ENCODE peak calls at places on chromosome 18, in six cellular contexts. O is IMR-90, T is trophoblast cell, Z is H9, Y is mesenchymal stem cell, J is neuronal stem cell. L is an unnamed sample.

GRCh38 chr18:26003817-26004216 is 86.6 kb downstream of the SS18 start:
- DNase-seq in T (no peak), O (no peak), Z (no peak), Y (no peak), J (no peak), L (no peak)

GRCh38 chr18:48080546-48080945 is 150.1 kb upstream of the SMAD2 start:
- DNase-seq in Y (no peak), O (no peak), T (no peak), Z (peak), J (no peak), L (no peak)

GRCh38 chr18:35671952-35672603 is 90.5 kb downstream of the GALNT1 start:
- DNase-seq in O (peak), Y (no peak), T (no peak), J (no peak), Z (no peak), L (no peak)

GRCh38 chr18:48412339-48412929 is 3.3 kb upstream of the ZBTB7C start:
- DNase-seq in Z (peak), J (no peak), Y (peak), O (no peak), T (peak), L (no peak)

GRCh38 chr18:23204589-23205235 is 69.4 kb downstream of the CABLES1 start:
- DNase-seq in Z (no peak), T (no peak), J (no peak), O (no peak), Y (no peak), L (no peak)

GRCh38 chr18:50373531-50373930 is 1.3 kb upstream of the SKA1 start:
- DNase-seq in T (no peak), J (no peak), Z (no peak), O (no peak), Y (no peak), L (no peak)

GRCh38 chr18:33051397-33051796 is 278.6 kb upstream of the KLHL14 start:
- DNase-seq in O (no peak), J (no peak), Z (no peak), T (no peak), Y (peak), L (no peak)

GRCh38 chr18:62741118-62741566 is 25.8 kb downstream of the PHLPP1 start:
- DNase-seq in J (no peak), O (peak), Z (no peak), T (peak), Y (peak), L (no peak)

GRCh38 chr18:11937874-11938478 is 29.9 kb upstream of the MPPE1 start:
- DNase-seq in T (peak), Y (peak), Z (peak), J (peak), O (peak), L (peak)

GRCh38 chr18:26468931-26469340 is 79.4 kb downstream of the KCTD1 start:
- DNase-seq in Y (peak), T (no peak), Z (peak), O (no peak), J (no peak), L (no peak)

GRCh38 chr18:57803119-57803969 is at the start of gene ATP8B1:
- DNase-seq in T (peak), Y (peak), J (peak), O (peak), Z (peak), L (peak)

GRCh38 chr18:64710105-64710861 is 561.4 kb upstream of the LINC00305 start:
- DNase-seq in O (no peak), T (no peak), J (no peak), Y (no peak), Z (no peak), L (no peak)

GRCh38 chr18:73859998-73860397 is 287.6 kb downstream of the FBXO15 start:
- DNase-seq in Z (no peak), J (no peak), O (no peak), T (no peak), Y (no peak), L (no peak)

GRCh38 chr18:30889582-30890301 is 152.8 kb downstream of the DSC3 start:
- DNase-seq in Y (peak), J (peak), T (peak), O (no peak), Z (peak), L (no peak)

GRCh38 chr18:37253424-37254255 is 312.0 kb downstream of the CELF4 start:
- DNase-seq in O (no peak), Y (peak), J (peak), T (no peak), Z (peak), L (peak)

GRCh38 chr18:47969851-47970250 is 39.4 kb upstream of the SMAD2 start:
- DNase-seq in Y (peak), T (no peak), J (no peak), Z (no peak), O (no peak), L (no peak)

GRCh38 chr18:62614499-62614898 is 91.7 kb downstream of the ZCCHC2 start:
- DNase-seq in O (no peak), T (no peak), Y (no peak), J (no peak), Z (no peak), L (no peak)

GRCh38 chr18:50651334-50651733 is 91.4 kb downstream of the MAPK4 start:
- DNase-seq in Z (no peak), O (no peak), J (no peak), T (peak), Y (no peak), L (no peak)

GRCh38 chr18:13401404-13401803 is 182.8 kb downstream of the LDLRAD4 start:
- DNase-seq in O (no peak), Y (no peak), Z (no peak), J (no peak), T (no peak), L (no peak)

GRCh38 chr18:8217041-8217564 is 392.1 kb upstream of the RAB12 start:
- DNase-seq in O (peak), Z (no peak), J (no peak), Y (peak), T (no peak), L (peak)

GRCh38 chr18:32801236-32801635 is 28.4 kb upstream of the KLHL14 start:
- DNase-seq in Z (no peak), J (no peak), O (no peak), Y (no peak), T (no peak), L (no peak)

GRCh38 chr18:78583739-78584066 is 395.9 kb upstream of the SALL3 start:
- DNase-seq in Z (no peak), J (no peak), O (no peak), Y (no peak), T (no peak), L (no peak)

GRCh38 chr18:54859667-54860421 is 31.6 kb downstream of the RAB27B start:
- DNase-seq in J (no peak), T (no peak), Y (no peak), O (no peak), Z (no peak), L (no peak)

GRCh38 chr18:46324087-46324486 is 219.9 kb downstream of the HAUS1 start:
- DNase-seq in Y (no peak), O (no peak), T (no peak), J (no peak), Z (no peak), L (no peak)

GRCh38 chr18:57802869-57803118 is 321 bp downstream of the ATP8B1 start:
- DNase-seq in Y (no peak), Z (peak), T (no peak), J (no peak), O (no peak), L (no peak)

GRCh38 chr18:76480913-76481312 is 14.1 kb downstream of the ZNF516 start:
- DNase-seq in J (no peak), Z (no peak), T (no peak), O (no peak), Y (no peak), L (no peak)

GRCh38 chr18:7750966-7751365 is 183.8 kb downstream of the PTPRM start:
- DNase-seq in J (no peak), Z (no peak), Y (no peak), O (no peak), T (no peak), L (no peak)

GRCh38 chr18:32542221-32542798 is 71.6 kb upstream of the GAREM1 start:
- DNase-seq in Z (no peak), O (peak), T (peak), Y (peak), J (no peak), L (no peak)

GRCh38 chr18:10210077-10210476 is 244.4 kb upstream of the APCDD1 start:
- DNase-seq in Y (no peak), T (no peak), O (no peak), Z (no peak), J (peak), L (no peak)

GRCh38 chr18:71324356-71324755 is 1035.5 kb downstream of the SOCS6 start:
- DNase-seq in Y (no peak), J (no peak), Z (no peak), T (no peak), O (no peak), L (no peak)

GRCh38 chr18:36786686-36787085 is 42.1 kb downstream of the TPGS2 start:
- DNase-seq in Z (no peak), J (no peak), T (peak), Y (peak), O (peak), L (no peak)

GRCh38 chr18:23442958-23443357 is 10.1 kb upstream of the RIOK3 start:
- DNase-seq in T (no peak), J (no peak), Z (no peak), O (no peak), Y (no peak), L (no peak)

GRCh38 chr18:48230459-48231113 is 178.6 kb downstream of the ZBTB7C start:
- DNase-seq in J (peak), O (peak), T (peak), Z (peak), Y (peak), L (peak)

GRCh38 chr18:10006261-10006903 is 92.6 kb downstream of the VAPA start:
- DNase-seq in Y (peak), T (no peak), O (peak), Z (no peak), J (no peak), L (no peak)

GRCh38 chr18:2683055-2683454 is 27.5 kb downstream of the SMCHD1 start:
- DNase-seq in O (no peak), Y (no peak), Z (no peak), J (no peak), T (no peak), L (no peak)
- H4K91ac ChIP-seq in O (no peak), Y (no peak), Z (no peak), J (no peak), T (no peak), L (no peak)

GRCh38 chr18:79942211-79942610 is 9.2 kb downstream of the SLC66A2 start:
- DNase-seq in J (no peak), Z (peak), T (no peak), O (no peak), Y (no peak), L (no peak)
- H4K91ac ChIP-seq in J (no peak), Z (no peak), T (no peak), O (no peak), Y (no peak), L (no peak)

GRCh38 chr18:43800584-43800983 is 523.3 kb upstream of the SYT4 start:
- DNase-seq in J (no peak), O (no peak), Y (no peak), T (no peak), Z (no peak), L (no peak)
- H4K91ac ChIP-seq in J (no peak), O (no peak), Y (no peak), T (no peak), Z (no peak), L (no peak)

GRCh38 chr18:934518-935123 is 29.9 kb downstream of the ADCYAP1 start:
- DNase-seq in T (no peak), J (no peak), O (no peak), Z (no peak), Y (no peak), L (no peak)

GRCh38 chr18:939167-939566 is 34.5 kb downstream of the ADCYAP1 start:
- DNase-seq in Z (no peak), J (no peak), O (no peak), Y (no peak), T (peak), L (no peak)

GRCh38 chr18:941331-941730 is 36.7 kb downstream of the ADCYAP1 start:
- DNase-seq in J (no peak), Z (no peak), T (no peak), Y (no peak), O (no peak), L (no peak)

GRCh38 chr18:939958-940357 is 35.3 kb downstream of the ADCYAP1 start:
- DNase-seq in J (no peak), O (no peak), Z (no peak), T (no peak), Y (no peak), L (no peak)

DNA sequence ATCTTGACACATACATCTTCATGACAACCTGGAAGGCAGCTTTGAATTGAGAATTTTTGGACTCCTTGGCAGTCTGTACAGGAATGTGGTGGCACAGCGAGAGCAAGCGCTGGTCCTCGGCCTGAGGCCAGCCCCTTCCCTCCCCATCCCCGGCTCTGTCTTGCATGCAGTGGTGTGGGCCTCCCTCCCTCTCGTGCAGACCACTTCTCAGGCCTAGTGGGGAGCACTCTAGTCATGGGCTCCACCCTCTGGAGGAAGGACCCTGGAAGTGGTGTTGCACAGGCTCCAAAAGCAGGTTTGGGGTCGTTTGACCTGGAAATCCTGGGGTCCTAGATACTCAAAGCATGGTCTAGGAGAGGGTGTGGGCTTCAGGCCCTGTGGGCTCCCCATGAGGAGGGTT is 32.3 kb downstream of the ADCYAP1 start:
- DNase-seq in J (no peak), Z (no peak), Y (no peak), T (no peak), O (no peak), L (no peak)
- H4K91ac ChIP-seq in J (no peak), Z (no peak), Y (no peak), T (no peak), O (no peak), L (no peak)

GRCh38 chr18:5853253-5853652 is 42.1 kb downstream of the TMEM200C start:
- DNase-seq in Z (no peak), O (no peak), T (no peak), Y (no peak), J (no peak), L (no peak)
- H4K91ac ChIP-seq in Z (no peak), O (no peak), T (no peak), Y (no peak), J (no peak), L (no peak)

DNA sequence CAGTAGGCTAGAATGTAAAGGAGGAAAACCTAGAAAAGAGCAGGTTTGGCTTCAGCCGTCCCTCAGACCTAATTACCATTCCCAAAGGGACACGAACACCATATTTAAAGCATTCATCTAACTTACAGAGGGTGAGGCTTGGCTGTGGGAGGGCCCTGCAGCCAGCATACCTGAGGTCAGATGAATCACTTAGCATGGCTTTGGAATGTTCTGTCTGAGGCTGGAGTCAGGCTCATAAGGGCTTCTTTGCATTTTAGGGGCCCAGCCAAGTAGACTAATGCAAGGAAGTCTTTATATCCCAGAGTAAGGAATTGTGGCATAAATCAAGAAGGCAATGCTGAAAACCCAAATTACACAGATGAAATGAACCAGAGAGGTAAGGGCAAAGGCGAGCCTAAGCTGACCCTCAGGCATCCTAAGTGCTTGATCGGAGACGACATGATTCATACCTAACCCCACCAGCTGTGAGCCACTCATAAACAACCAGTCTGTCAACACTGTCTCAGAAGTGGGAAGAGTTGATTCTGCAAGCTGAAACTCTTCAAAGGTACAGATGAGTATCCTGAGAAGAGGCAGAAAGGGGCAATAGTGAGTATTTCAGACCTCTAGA is 383.6 kb downstream of the DCC start:
- DNase-seq in O (no peak), T (peak), Y (no peak), J (peak), Z (no peak), L (peak)
- H4K91ac ChIP-seq in O (no peak), T (no peak), Y (no peak), J (no peak), Z (no peak), L (no peak)

L was measured in H1.